ENCODE peak calls at places on chromosomes 1 and 21, in seven cellular contexts. One of them, this sample, is unnamed.

GRCh38 chr1:236734141-236734765 is 48.0 kb downstream of the ACTN2 start:
- DNase-seq in foreskin fibroblast: no peak
- DNase-seq in NCI-H1048: no peak
- DNase-seq in SK-N-SH: no peak
- DNase-seq in posterior cingulate gyrus: no peak
- DNase-seq in AG04450: no peak
- DNase-seq in suprapubic skin: no peak
- DNase-seq in this sample: no peak

GRCh38 chr1:23196627-23197328 is 20.5 kb downstream of the HTR1D start:
- DNase-seq in posterior cingulate gyrus: no peak
- DNase-seq in NCI-H1048: no peak
- DNase-seq in suprapubic skin: no peak
- DNase-seq in foreskin fibroblast: peak; percentile 79
- DNase-seq in SK-N-SH: no peak
- DNase-seq in AG04450: peak; percentile 90
- DNase-seq in this sample: no peak

GRCh38 chr1:112317556-112317955 is 78.5 kb upstream of the CTTNBP2NL start:
- DNase-seq in suprapubic skin: no peak
- DNase-seq in NCI-H1048: no peak
- DNase-seq in posterior cingulate gyrus: no peak
- DNase-seq in foreskin fibroblast: no peak
- DNase-seq in SK-N-SH: no peak
- DNase-seq in AG04450: no peak
- DNase-seq in this sample: no peak

GRCh38 chr1:162687870-162688269 is 55.6 kb downstream of the DDR2 start:
- DNase-seq in suprapubic skin: no peak
- DNase-seq in NCI-H1048: no peak
- DNase-seq in posterior cingulate gyrus: no peak
- DNase-seq in foreskin fibroblast: no peak
- DNase-seq in SK-N-SH: no peak
- DNase-seq in AG04450: no peak
- DNase-seq in this sample: no peak

GRCh38 chr1:147608601-147609000 is 61.7 kb downstream of the ACP6 start:
- DNase-seq in suprapubic skin: no peak
- DNase-seq in SK-N-SH: no peak
- DNase-seq in foreskin fibroblast: no peak
- DNase-seq in posterior cingulate gyrus: no peak
- DNase-seq in AG04450: no peak
- DNase-seq in NCI-H1048: no peak
- DNase-seq in this sample: no peak

GRCh38 chr1:3761296-3762010 is 9.2 kb downstream of the CCDC27 start:
- DNase-seq in AG04450: no peak
- DNase-seq in SK-N-SH: no peak
- DNase-seq in suprapubic skin: peak; percentile 71
- DNase-seq in posterior cingulate gyrus: no peak
- DNase-seq in foreskin fibroblast: no peak
- DNase-seq in NCI-H1048: no peak
- DNase-seq in this sample: no peak

GRCh38 chr1:208004851-208005250 is 93.9 kb upstream of the CD34 start:
- DNase-seq in AG04450: no peak
- DNase-seq in NCI-H1048: no peak
- DNase-seq in posterior cingulate gyrus: no peak
- DNase-seq in SK-N-SH: no peak
- DNase-seq in suprapubic skin: peak; percentile 32
- DNase-seq in foreskin fibroblast: no peak
- DNase-seq in this sample: no peak

GRCh38 chr1:158025576-158026230 is 32.3 kb downstream of the KIRREL1 start:
- DNase-seq in foreskin fibroblast: no peak
- DNase-seq in suprapubic skin: no peak
- DNase-seq in NCI-H1048: no peak
- DNase-seq in SK-N-SH: no peak
- DNase-seq in AG04450: no peak
- DNase-seq in posterior cingulate gyrus: no peak
- DNase-seq in this sample: no peak

GRCh38 chr1:169486281-169486904 is 649 bp upstream of the SLC19A2 start:
- DNase-seq in NCI-H1048: no peak
- DNase-seq in SK-N-SH: no peak
- DNase-seq in posterior cingulate gyrus: no peak
- DNase-seq in foreskin fibroblast: peak; percentile 68
- DNase-seq in AG04450: no peak
- DNase-seq in suprapubic skin: no peak
- DNase-seq in this sample: no peak

GRCh38 chr1:16233431-16233830 is 3.6 kb downstream of the CPLANE2 start:
- DNase-seq in AG04450: no peak
- DNase-seq in suprapubic skin: no peak
- DNase-seq in foreskin fibroblast: no peak
- DNase-seq in NCI-H1048: no peak
- DNase-seq in SK-N-SH: no peak
- DNase-seq in posterior cingulate gyrus: no peak
- DNase-seq in this sample: no peak

GRCh38 chr1:19074902-19075721 is 118.6 kb upstream of the IFFO2 start:
- DNase-seq in SK-N-SH: no peak
- DNase-seq in posterior cingulate gyrus: peak; percentile 78
- DNase-seq in foreskin fibroblast: no peak
- DNase-seq in AG04450: no peak
- DNase-seq in suprapubic skin: no peak
- DNase-seq in NCI-H1048: no peak
- DNase-seq in this sample: no peak

GRCh38 chr1:116256875-116257823 is 115.9 kb upstream of the ATP1A1 start:
- DNase-seq in foreskin fibroblast: no peak
- DNase-seq in suprapubic skin: no peak
- DNase-seq in NCI-H1048: no peak
- DNase-seq in AG04450: no peak
- DNase-seq in SK-N-SH: no peak
- DNase-seq in posterior cingulate gyrus: no peak
- DNase-seq in this sample: no peak

GRCh38 chr1:81558291-81559076 is 242.2 kb upstream of the ADGRL2 start:
- DNase-seq in posterior cingulate gyrus: no peak
- DNase-seq in foreskin fibroblast: no peak
- DNase-seq in suprapubic skin: no peak
- DNase-seq in NCI-H1048: no peak
- DNase-seq in SK-N-SH: no peak
- DNase-seq in AG04450: no peak
- DNase-seq in this sample: no peak

GRCh38 chr1:210905944-210906453 is 227.9 kb downstream of the KCNH1 start:
- DNase-seq in NCI-H1048: no peak
- DNase-seq in foreskin fibroblast: no peak
- DNase-seq in suprapubic skin: no peak
- DNase-seq in SK-N-SH: no peak
- DNase-seq in AG04450: no peak
- DNase-seq in posterior cingulate gyrus: no peak
- DNase-seq in this sample: no peak

GRCh38 chr1:221743416-221744208 is 1.7 kb upstream of the DUSP10 start:
- DNase-seq in NCI-H1048: no peak
- DNase-seq in foreskin fibroblast: no peak
- DNase-seq in AG04450: no peak
- DNase-seq in posterior cingulate gyrus: no peak
- DNase-seq in SK-N-SH: no peak
- DNase-seq in suprapubic skin: no peak
- DNase-seq in this sample: no peak

GRCh38 chr1:93080424-93080823 is 1.3 kb downstream of the MTF2 start:
- DNase-seq in NCI-H1048: peak; percentile 28
- DNase-seq in foreskin fibroblast: peak; percentile 45
- DNase-seq in posterior cingulate gyrus: no peak
- DNase-seq in suprapubic skin: no peak
- DNase-seq in AG04450: peak; percentile 26
- DNase-seq in SK-N-SH: peak; percentile 59
- DNase-seq in this sample: no peak

GRCh38 chr1:201216395-201217085 is 25.9 kb downstream of the IGFN1 start:
- DNase-seq in foreskin fibroblast: no peak
- DNase-seq in SK-N-SH: no peak
- DNase-seq in AG04450: no peak
- DNase-seq in posterior cingulate gyrus: no peak
- DNase-seq in NCI-H1048: no peak
- DNase-seq in suprapubic skin: peak; percentile 71
- DNase-seq in this sample: no peak

GRCh38 chr1:156490401-156491032 is 10.1 kb downstream of the MEF2D start:
- DNase-seq in posterior cingulate gyrus: peak; percentile 78
- DNase-seq in suprapubic skin: no peak
- DNase-seq in SK-N-SH: peak; percentile 46
- DNase-seq in AG04450: no peak
- DNase-seq in NCI-H1048: no peak
- DNase-seq in foreskin fibroblast: no peak
- DNase-seq in this sample: no peak

GRCh38 chr1:232274236-232274855 is 355.6 kb downstream of the SIPA1L2 start:
- DNase-seq in foreskin fibroblast: no peak
- DNase-seq in posterior cingulate gyrus: no peak
- DNase-seq in NCI-H1048: no peak
- DNase-seq in SK-N-SH: no peak
- DNase-seq in AG04450: no peak
- DNase-seq in suprapubic skin: no peak
- DNase-seq in this sample: no peak

GRCh38 chr1:203572134-203572625 is 54.5 kb upstream of the ATP2B4 start:
- DNase-seq in posterior cingulate gyrus: no peak
- DNase-seq in suprapubic skin: no peak
- DNase-seq in NCI-H1048: no peak
- DNase-seq in AG04450: no peak
- DNase-seq in foreskin fibroblast: no peak
- DNase-seq in SK-N-SH: peak; percentile 37
- DNase-seq in this sample: peak; percentile 27

GRCh38 chr21:39350094-39351006 is 1.5 kb upstream of the HMGN1 start:
- DNase-seq in SK-N-SH: no peak
- DNase-seq in NCI-H1048: no peak
- DNase-seq in AG04450: no peak
- DNase-seq in foreskin fibroblast: no peak
- DNase-seq in suprapubic skin: no peak
- DNase-seq in posterior cingulate gyrus: no peak
- DNase-seq in this sample: no peak

GRCh38 chr1:15702722-15703550 is 18.8 kb downstream of the PLEKHM2 start:
- DNase-seq in posterior cingulate gyrus: no peak
- DNase-seq in AG04450: no peak
- DNase-seq in SK-N-SH: no peak
- DNase-seq in NCI-H1048: no peak
- DNase-seq in suprapubic skin: no peak
- DNase-seq in foreskin fibroblast: no peak
- DNase-seq in this sample: no peak

GRCh38 chr1:246329900-246330299 is 177.2 kb downstream of the SMYD3 start:
- DNase-seq in foreskin fibroblast: no peak
- DNase-seq in SK-N-SH: no peak
- DNase-seq in suprapubic skin: no peak
- DNase-seq in posterior cingulate gyrus: no peak
- DNase-seq in AG04450: no peak
- DNase-seq in NCI-H1048: no peak
- DNase-seq in this sample: no peak

GRCh38 chr1:12174789-12175455 is 8.1 kb downstream of the TNFRSF1B start:
- DNase-seq in foreskin fibroblast: no peak
- DNase-seq in posterior cingulate gyrus: no peak
- DNase-seq in NCI-H1048: no peak
- DNase-seq in suprapubic skin: no peak
- DNase-seq in SK-N-SH: no peak
- DNase-seq in AG04450: no peak
- DNase-seq in this sample: no peak

GRCh38 chr1:53140451-53140850 is 2.0 kb downstream of the SLC1A7 start:
- DNase-seq in suprapubic skin: no peak
- DNase-seq in posterior cingulate gyrus: peak; percentile 67
- DNase-seq in AG04450: no peak
- DNase-seq in NCI-H1048: no peak
- DNase-seq in foreskin fibroblast: no peak
- DNase-seq in SK-N-SH: no peak
- DNase-seq in this sample: no peak

GRCh38 chr1:31354266-31354665 is 18.6 kb downstream of the FABP3 start:
- DNase-seq in foreskin fibroblast: no peak
- DNase-seq in SK-N-SH: no peak
- DNase-seq in AG04450: no peak
- DNase-seq in posterior cingulate gyrus: no peak
- DNase-seq in suprapubic skin: no peak
- DNase-seq in NCI-H1048: no peak
- DNase-seq in this sample: no peak

GRCh38 chr1:179014123-179014522 is 11.6 kb upstream of the FAM20B start:
- DNase-seq in AG04450: no peak
- DNase-seq in foreskin fibroblast: no peak
- DNase-seq in posterior cingulate gyrus: no peak
- DNase-seq in suprapubic skin: no peak
- DNase-seq in NCI-H1048: no peak
- DNase-seq in SK-N-SH: no peak
- DNase-seq in this sample: no peak

GRCh38 chr1:156111355-156111962 is 3.1 kb upstream of the LMNA start:
- DNase-seq in posterior cingulate gyrus: no peak
- DNase-seq in suprapubic skin: no peak
- DNase-seq in NCI-H1048: no peak
- DNase-seq in foreskin fibroblast: no peak
- DNase-seq in AG04450: no peak
- DNase-seq in SK-N-SH: no peak
- DNase-seq in this sample: no peak

GRCh38 chr1:237031480-237031879 is 10.5 kb upstream of the RYR2 start:
- DNase-seq in posterior cingulate gyrus: no peak
- DNase-seq in NCI-H1048: no peak
- DNase-seq in AG04450: no peak
- DNase-seq in SK-N-SH: no peak
- DNase-seq in foreskin fibroblast: no peak
- DNase-seq in suprapubic skin: no peak
- DNase-seq in this sample: no peak

GRCh38 chr1:28885982-28886730 is 28.2 kb upstream of the EPB41 start:
- DNase-seq in SK-N-SH: no peak
- DNase-seq in foreskin fibroblast: no peak
- DNase-seq in posterior cingulate gyrus: no peak
- DNase-seq in AG04450: no peak
- DNase-seq in suprapubic skin: no peak
- DNase-seq in NCI-H1048: no peak
- DNase-seq in this sample: no peak

GRCh38 chr21:41726970-41727783 is 39.7 kb downstream of the RIPK4 start:
- DNase-seq in AG04450: no peak
- DNase-seq in NCI-H1048: no peak
- DNase-seq in suprapubic skin: no peak
- DNase-seq in posterior cingulate gyrus: peak; percentile 69
- DNase-seq in foreskin fibroblast: peak; percentile 45
- DNase-seq in SK-N-SH: no peak
- DNase-seq in this sample: no peak

GRCh38 chr1:44417351-44418021 is 12.4 kb downstream of the RNF220 start:
- DNase-seq in AG04450: no peak
- DNase-seq in suprapubic skin: no peak
- DNase-seq in SK-N-SH: peak; percentile 81
- DNase-seq in posterior cingulate gyrus: peak; percentile 92
- DNase-seq in foreskin fibroblast: no peak
- DNase-seq in NCI-H1048: no peak
- DNase-seq in this sample: peak; percentile 72

GRCh38 chr1:4615138-4615470 is 39.3 kb upstream of the AJAP1 start:
- DNase-seq in suprapubic skin: no peak
- DNase-seq in AG04450: no peak
- DNase-seq in foreskin fibroblast: no peak
- DNase-seq in SK-N-SH: no peak
- DNase-seq in NCI-H1048: no peak
- DNase-seq in posterior cingulate gyrus: peak; percentile 33
- DNase-seq in this sample: no peak

GRCh38 chr1:28313710-28314510 is 14.9 kb upstream of the MED18 start:
- DNase-seq in posterior cingulate gyrus: no peak
- DNase-seq in NCI-H1048: no peak
- DNase-seq in foreskin fibroblast: peak; percentile 65
- DNase-seq in suprapubic skin: peak; percentile 83
- DNase-seq in SK-N-SH: no peak
- DNase-seq in AG04450: peak; percentile 24
- DNase-seq in this sample: no peak

This sample was measured in dorsolateral prefrontal cortex.